ENCODE peak calls at places on chromosomes 5 and 9, in seven cellular contexts. X is astrocyte of the spinal cord; P is nephron progenitor cell; O is heart right ventricle; B is AG04449; Y is fibroblast of mammary gland; N is CD4-positive, alpha-beta T cell. W is an unnamed sample.

GRCh38 chr9:134556531-134557068 is 85.0 kb upstream of the COL5A1 start:
- DNase-seq in X (peak; percentile 45), P (no peak), O (no peak), B (no peak), Y (no peak), N (no peak), W (no peak)

GRCh38 chr5:176863041-176863764 is 35.9 kb downstream of the HK3 start:
- DNase-seq in X (no peak), P (no peak), O (no peak), B (no peak), Y (no peak), N (no peak), W (no peak)

GRCh38 chr5:91645347-91645746 is 262.2 kb upstream of the ARRDC3 start:
- DNase-seq in X (no peak), P (no peak), O (no peak), B (no peak), Y (no peak), N (no peak), W (no peak)

GRCh38 chr9:13181652-13182051 is 97.8 kb downstream of the MPDZ start:
- DNase-seq in X (no peak), P (no peak), O (no peak), B (no peak), Y (no peak), N (no peak), W (no peak)

GRCh38 chr9:114737118-114737517 is 55.1 kb upstream of the TEX48 start:
- DNase-seq in X (no peak), P (no peak), O (no peak), B (no peak), Y (no peak), N (no peak), W (no peak)

GRCh38 chr5:172010278-172010677 is 3.8 kb upstream of the FBXW11 start:
- DNase-seq in X (peak; percentile 27), P (no peak), O (no peak), B (no peak), Y (peak; percentile 26), N (no peak), W (no peak)

GRCh38 chr5:179908528-179908927 is 831 bp upstream of the TBC1D9B start:
- DNase-seq in X (no peak), P (peak; percentile 30), O (no peak), B (no peak), Y (no peak), N (no peak), W (peak; percentile 13)

GRCh38 chr5:14280294-14280854 is 137.2 kb downstream of the TRIO start:
- DNase-seq in X (no peak), P (no peak), O (no peak), B (no peak), Y (no peak), N (no peak), W (no peak)

GRCh38 chr9:98993570-98993945 is 49.9 kb downstream of the COL15A1 start:
- DNase-seq in X (no peak), P (no peak), O (peak; percentile 46), B (no peak), Y (no peak), N (no peak), W (no peak)

GRCh38 chr5:112784726-112785125 is 47.0 kb downstream of the APC start:
- DNase-seq in X (no peak), P (no peak), O (no peak), B (no peak), Y (peak; percentile 53), N (no peak), W (no peak)

GRCh38 chr5:154358410-154359221 is 87.2 kb upstream of the SAP30L start:
- DNase-seq in X (peak; percentile 43), P (no peak), O (no peak), B (no peak), Y (no peak), N (no peak), W (no peak)

GRCh38 chr5:177601577-177602457 is 1.9 kb downstream of the B4GALT7 start:
- DNase-seq in X (no peak), P (peak; percentile 21), O (no peak), B (no peak), Y (no peak), N (no peak), W (no peak)

GRCh38 chr5:30838936-30839511 is 354.5 kb upstream of the CDH6 start:
- DNase-seq in X (peak; percentile 23), P (no peak), O (no peak), B (no peak), Y (no peak), N (no peak), W (no peak)

GRCh38 chr5:132385321-132386105 is 16.0 kb downstream of the SLC22A5 start:
- DNase-seq in X (peak; percentile 59), P (peak; percentile 29), O (no peak), B (no peak), Y (peak; percentile 71), N (peak; percentile 56), W (peak; percentile 21)

GRCh38 chr9:95048225-95049087 is 269.1 kb downstream of the FANCC start:
- DNase-seq in X (no peak), P (peak; percentile 67), O (peak; percentile 78), B (no peak), Y (peak; percentile 31), N (peak; percentile 20), W (peak; percentile 32)

GRCh38 chr5:167050568-167051214 is 1240.8 kb upstream of the WWC1 start:
- DNase-seq in X (no peak), P (no peak), O (no peak), B (no peak), Y (peak; percentile 71), N (no peak), W (no peak)
- TF ChIP-seq CTCF in X (no peak), P (no peak), O (no peak), B (no peak), Y (peak; percentile 22), N (no peak), W (peak; percentile 15)

GRCh38 chr9:91678807-91679206 is 255.2 kb upstream of the NFIL3 start:
- DNase-seq in X (no peak), P (no peak), O (no peak), B (no peak), Y (no peak), N (no peak), W (no peak)

GRCh38 chr9:91680129-91680528 is 256.5 kb upstream of the NFIL3 start:
- DNase-seq in X (no peak), P (no peak), O (no peak), B (no peak), Y (no peak), N (no peak), W (no peak)

GRCh38 chr9:91677822-91678221 is 254.2 kb upstream of the NFIL3 start:
- DNase-seq in X (no peak), P (no peak), O (no peak), B (no peak), Y (no peak), N (no peak), W (no peak)

GRCh38 chr9:91677354-91677753 is 253.7 kb upstream of the NFIL3 start:
- DNase-seq in X (peak; percentile 15), P (no peak), O (no peak), B (peak; percentile 56), Y (no peak), N (no peak), W (no peak)

DNA sequence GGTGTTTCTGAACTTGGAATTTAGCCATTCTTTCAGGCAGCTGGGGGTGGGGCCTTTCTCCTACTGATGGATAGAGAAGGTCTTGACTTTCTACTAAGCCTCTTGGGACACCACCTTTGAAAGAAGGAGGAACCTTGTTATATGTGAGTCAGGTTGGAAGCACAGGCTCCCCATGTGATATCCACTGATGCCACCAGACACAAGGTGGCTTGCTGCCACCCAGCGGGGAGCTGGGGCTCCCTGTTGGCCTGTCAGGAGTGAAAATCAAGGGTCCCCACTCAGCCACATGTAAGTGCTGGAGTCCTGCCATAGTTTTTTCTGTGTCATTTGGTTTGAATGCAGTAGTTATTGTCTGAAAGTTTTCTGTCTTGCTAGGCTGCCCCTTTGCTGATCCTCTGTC is 252.4 kb upstream of the NFIL3 start:
- DNase-seq in X (no peak), P (no peak), O (no peak), B (no peak), Y (no peak), N (no peak), W (no peak)
- TF ChIP-seq CTCF in X (peak; percentile 10), P (no peak), O (peak; percentile 44), B (no peak), Y (no peak), N (no peak), W (no peak)

DNA sequence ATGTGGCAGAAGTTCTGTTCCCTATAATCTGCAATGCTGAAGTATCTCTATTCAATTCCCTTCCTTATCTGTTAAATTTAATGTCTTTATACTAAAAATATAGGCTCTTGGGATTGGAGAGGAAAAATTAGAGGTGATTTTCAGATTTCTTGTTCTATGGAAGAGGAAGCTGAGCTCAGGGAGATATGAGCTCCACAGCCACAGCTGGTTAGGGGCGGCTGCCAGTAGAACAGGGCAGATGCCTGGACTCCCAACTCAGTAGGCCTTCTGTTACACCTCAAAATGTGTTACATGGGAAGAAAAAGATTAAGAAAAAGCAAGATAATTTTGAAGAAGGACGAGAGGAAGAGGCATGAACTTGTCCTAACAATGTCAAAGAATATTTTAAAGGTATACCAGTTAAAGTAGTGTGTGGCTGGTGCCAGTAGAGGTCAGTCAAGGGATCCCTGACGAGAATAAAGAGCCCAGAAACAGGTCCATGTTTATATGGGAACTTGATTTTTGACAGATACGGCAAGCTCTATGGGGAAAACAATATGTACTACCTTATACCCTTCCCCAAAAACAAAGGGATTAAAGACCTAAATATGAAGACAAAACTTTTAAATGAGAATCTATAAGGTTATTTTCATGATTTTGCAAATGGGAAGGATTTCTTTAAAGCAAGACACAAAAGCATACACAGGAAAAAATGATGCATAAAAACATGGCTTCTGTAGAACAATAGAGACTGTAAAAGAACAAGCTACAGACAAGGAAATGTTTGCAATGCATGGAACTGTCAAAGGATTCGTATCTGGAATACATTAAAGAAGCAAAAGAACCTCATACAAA is 28.7 kb downstream of the DNAJC21 start:
- DNase-seq in X (peak; percentile 38), P (peak; percentile 11), O (no peak), B (no peak), Y (peak; percentile 51), N (no peak), W (peak; percentile 7)
- TF ChIP-seq CTCF in X (peak; percentile 70), P (peak; percentile 65), O (peak; percentile 65), B (peak; percentile 54), Y (peak; percentile 79), N (peak; percentile 44), W (peak; percentile 69)

GRCh38 chr5:141960449-141961323 is 2.7 kb upstream of the PCDH12 start:
- DNase-seq in X (peak; percentile 78), P (peak; percentile 91), O (peak; percentile 86), B (peak; percentile 16), Y (peak; percentile 78), N (peak; percentile 90), W (peak; percentile 97)

GRCh38 chr5:141958773-141959172 is 771 bp upstream of the PCDH12 start:
- DNase-seq in X (no peak), P (no peak), O (no peak), B (no peak), Y (peak; percentile 57), N (no peak), W (no peak)

GRCh38 chr5:141958113-141958512 is at the start of gene PCDH12:
- DNase-seq in X (no peak), P (peak; percentile 21), O (peak; percentile 68), B (no peak), Y (peak; percentile 14), N (no peak), W (no peak)

GRCh38 chr5:141961466-141961865 is 3.5 kb upstream of the PCDH12 start:
- DNase-seq in X (no peak), P (no peak), O (no peak), B (no peak), Y (no peak), N (no peak), W (no peak)

DNA sequence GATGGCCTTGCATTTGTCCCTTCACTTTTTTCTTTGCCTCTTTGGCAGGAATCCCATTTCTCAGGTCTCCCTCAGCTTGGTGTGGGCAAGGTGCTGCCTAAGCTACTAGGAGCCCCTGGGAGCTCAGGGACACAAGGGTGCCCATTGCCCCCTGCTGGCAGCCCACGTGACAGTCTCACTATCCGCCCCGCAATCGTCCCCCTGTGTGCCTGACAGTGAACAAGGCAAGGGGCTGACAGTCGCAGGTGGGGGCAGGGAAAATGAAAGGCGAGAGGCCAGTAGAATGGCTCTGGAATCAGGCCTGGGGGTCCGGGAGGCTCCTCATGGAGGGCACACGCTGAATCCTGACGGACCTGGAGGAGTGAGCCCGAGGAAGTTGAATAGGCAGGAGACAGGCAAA is 2.0 kb upstream of the PCDH12 start:
- DNase-seq in X (no peak), P (peak; percentile 42), O (no peak), B (no peak), Y (no peak), N (no peak), W (no peak)
- TF ChIP-seq CTCF in X (peak; percentile 42), P (no peak), O (peak; percentile 49), B (peak; percentile 30), Y (peak; percentile 27), N (no peak), W (no peak)

W was measured in neural crest cell.